ENCODE peak calls at places on chromosomes 7 and 10, in five cellular contexts. N, V, Y, M and H are unnamed samples.

GRCh38 chr10:56360967-56361841 is at the start of gene ZWINT:
- DNase-seq in N (peak), V (peak), Y (peak), M (peak), H (peak)

GRCh38 chr7:118734541-118734940 is 510.0 kb downstream of the ANKRD7 start:
- DNase-seq in N (no peak), V (no peak), Y (no peak), M (no peak), H (no peak)

GRCh38 chr7:149794665-149795064 is 21.3 kb upstream of the ZNF467 start:
- DNase-seq in N (no peak), V (no peak), Y (no peak), M (no peak), H (no peak)

GRCh38 chr7:105776986-105777910 is 99.2 kb downstream of the ATXN7L1 start:
- DNase-seq in N (no peak), V (no peak), Y (no peak), M (no peak), H (no peak)

GRCh38 chr10:114045071-114045737 is 1.5 kb downstream of the ADRB1 start:
- DNase-seq in N (no peak), V (no peak), Y (peak), M (no peak), H (peak)

GRCh38 chr7:142353147-142354058 is 95.5 kb upstream of the PRSS58 start:
- DNase-seq in N (no peak), V (peak), Y (no peak), M (no peak), H (no peak)

GRCh38 chr7:71465741-71466189 is 333.8 kb downstream of the GALNT17 start:
- DNase-seq in N (no peak), V (no peak), Y (no peak), M (no peak), H (no peak)

GRCh38 chr10:124520553-124521428 is 59.2 kb downstream of the LHPP start:
- DNase-seq in N (no peak), V (no peak), Y (peak), M (no peak), H (peak)

GRCh38 chr10:100743626-100744135 is 1.7 kb upstream of the PAX2 start:
- DNase-seq in N (peak), V (peak), Y (no peak), M (peak), H (peak)

GRCh38 chr10:79268100-79268670 is 79.1 kb upstream of the PPIF start:
- DNase-seq in N (no peak), V (no peak), Y (no peak), M (no peak), H (peak)

GRCh38 chr10:14779053-14779649 is 4.5 kb upstream of the FAM107B start:
- DNase-seq in N (no peak), V (peak), Y (no peak), M (no peak), H (no peak)

GRCh38 chr10:129764011-129764900 is 199.8 kb downstream of the EBF3 start:
- DNase-seq in N (no peak), V (no peak), Y (peak), M (no peak), H (no peak)

GRCh38 chr7:143929224-143929920 is 5.7 kb upstream of the OR2F2 start:
- DNase-seq in N (no peak), V (no peak), Y (no peak), M (peak), H (no peak)

GRCh38 chr10:6385683-6386082 is 183.0 kb downstream of the PFKFB3 start:
- DNase-seq in N (no peak), V (peak), Y (no peak), M (no peak), H (no peak)

GRCh38 chr10:44984671-44985101 is 6.1 kb upstream of the DEPP1 start:
- DNase-seq in N (no peak), V (no peak), Y (no peak), M (no peak), H (no peak)

GRCh38 chr10:3512263-3512662 is 272.7 kb downstream of the KLF6 start:
- DNase-seq in N (no peak), V (no peak), Y (no peak), M (no peak), H (no peak)

GRCh38 chr7:75734586-75735047 is 4.1 kb downstream of the HIP1 start:
- DNase-seq in N (no peak), V (peak), Y (no peak), M (no peak), H (no peak)

GRCh38 chr7:145411066-145411465 is 575.2 kb upstream of the TPK1 start:
- DNase-seq in N (no peak), V (no peak), Y (no peak), M (no peak), H (no peak)

GRCh38 chr10:4632757-4633156 is 193.2 kb upstream of the AKR1E2 start:
- DNase-seq in N (no peak), V (no peak), Y (no peak), M (no peak), H (no peak)

GRCh38 chr7:42831051-42831952 is 80.6 kb downstream of the C7orf25 start:
- DNase-seq in N (no peak), V (peak), Y (peak), M (no peak), H (no peak)

GRCh38 chr10:132476146-132477065 is 61.2 kb upstream of the INPP5A start:
- DNase-seq in N (no peak), V (no peak), Y (peak), M (no peak), H (no peak)

GRCh38 chr10:61752111-61753011 is 89.6 kb downstream of the CABCOCO1 start:
- DNase-seq in N (no peak), V (peak), Y (no peak), M (no peak), H (no peak)

GRCh38 chr7:3294432-3295100 is 6.5 kb upstream of the SDK1 start:
- DNase-seq in N (no peak), V (no peak), Y (peak), M (no peak), H (no peak)

GRCh38 chr10:1650542-1651279 is 86.6 kb downstream of the ADARB2 start:
- DNase-seq in N (no peak), V (no peak), Y (no peak), M (no peak), H (no peak)

GRCh38 chr10:69087600-69088470 is at the start of gene SRGN:
- DNase-seq in N (peak), V (peak), Y (peak), M (peak), H (peak)

GRCh38 chr10:5416981-5417380 is 4.6 kb downstream of the NET1 start:
- DNase-seq in N (no peak), V (no peak), Y (no peak), M (no peak), H (no peak)

GRCh38 chr7:33485746-33486491 is 356.6 kb downstream of the BBS9 start:
- DNase-seq in N (no peak), V (peak), Y (no peak), M (no peak), H (no peak)

GRCh38 chr10:62885656-62886461 is 69.7 kb upstream of the EGR2 start:
- DNase-seq in N (no peak), V (peak), Y (no peak), M (no peak), H (no peak)

GRCh38 chr10:108801775-108802516 is 1121.4 kb downstream of the XPNPEP1 start:
- DNase-seq in N (no peak), V (no peak), Y (no peak), M (no peak), H (no peak)

GRCh38 chr7:3910041-3910440 is 609.0 kb downstream of the SDK1 start:
- DNase-seq in N (no peak), V (no peak), Y (no peak), M (no peak), H (no peak)

GRCh38 chr7:6658618-6659345 is 21.7 kb downstream of the ZNF316 start:
- DNase-seq in N (no peak), V (no peak), Y (no peak), M (no peak), H (peak)